ENCODE peak calls at places on chromosome 15, in four cellular contexts. J is foreskin fibroblast; T is activated CD8-positive, alpha-beta memory T cell treated with anti-CD3 and anti-CD28 coated beads for 24 hours; I is RPMI7951. Q is an unnamed sample.

GRCh38 chr15:80830677-80831076 is 51.5 kb downstream of the CEMIP start:
- DNase-seq in T (no peak), I (no peak), J (no peak), Q (no peak)

GRCh38 chr15:38041576-38041975 is 107.1 kb downstream of the TMCO5A start:
- DNase-seq in I (peak; percentile 74), T (no peak), J (peak; percentile 75), Q (no peak)

GRCh38 chr15:22904736-22905135 is 66.3 kb downstream of the NIPA2 start:
- DNase-seq in J (no peak), I (peak; percentile 7), T (no peak), Q (no peak)

GRCh38 chr15:90362936-90363212 is 10.8 kb downstream of the ZNF774 start:
- DNase-seq in I (peak; percentile 86), J (peak; percentile 93), T (no peak), Q (no peak)

GRCh38 chr15:42035362-42035761 is 14.5 kb upstream of the PLA2G4E start:
- DNase-seq in T (no peak), I (no peak), J (peak; percentile 62), Q (no peak)

GRCh38 chr15:67146214-67146613 is 80.8 kb downstream of the SMAD3 start:
- DNase-seq in J (peak; percentile 60), T (no peak), I (peak; percentile 87), Q (no peak)

GRCh38 chr15:88656760-88657221 is 18.0 kb downstream of the ISG20 start:
- DNase-seq in J (no peak), T (peak; percentile 64), I (no peak), Q (no peak)

GRCh38 chr15:92801412-92801773 is 98.7 kb upstream of the CHD2 start:
- DNase-seq in T (no peak), I (peak; percentile 96), J (peak; percentile 75), Q (no peak)

GRCh38 chr15:90241343-90242192 is 7.6 kb downstream of the GDPGP1 start:
- DNase-seq in I (no peak), T (no peak), J (no peak), Q (no peak)

GRCh38 chr15:42547926-42548257 is 701 bp downstream of the LRRC57 start:
- DNase-seq in I (no peak), T (no peak), J (no peak), Q (no peak)

GRCh38 chr15:78207641-78208340 is 26.6 kb downstream of the ACSBG1 start:
- DNase-seq in I (no peak), J (no peak), T (peak; percentile 35), Q (no peak)

GRCh38 chr15:80455051-80455648 is 51.0 kb downstream of the ARNT2 start:
- DNase-seq in I (no peak), T (no peak), J (peak; percentile 26), Q (no peak)

GRCh38 chr15:38941399-38941953 is 376.9 kb upstream of the RASGRP1 start:
- DNase-seq in J (peak; percentile 65), T (no peak), I (peak; percentile 94), Q (no peak)

GRCh38 chr15:88476635-88477038 is 9.1 kb downstream of the MRPS11 start:
- DNase-seq in T (no peak), I (peak; percentile 51), J (peak; percentile 72), Q (peak; percentile 30)

GRCh38 chr15:29050870-29051269 is 165.1 kb downstream of the APBA2 start:
- DNase-seq in I (peak; percentile 31), T (no peak), J (peak; percentile 85), Q (no peak)

GRCh38 chr15:34049096-34049495 is 10.1 kb upstream of the AVEN start:
- DNase-seq in J (peak; percentile 76), I (peak; percentile 92), T (no peak), Q (no peak)

GRCh38 chr15:59377940-59378339 is 5.3 kb upstream of the MYO1E start:
- DNase-seq in J (peak; percentile 25), T (no peak), I (no peak), Q (no peak)

GRCh38 chr15:91308855-91309254 is 208.8 kb downstream of the SV2B start:
- DNase-seq in I (no peak), J (no peak), T (no peak), Q (no peak)

GRCh38 chr15:62896380-62896866 is 146.1 kb upstream of the TPM1 start:
- DNase-seq in J (no peak), I (peak; percentile 69), T (no peak), Q (peak; percentile 13)

GRCh38 chr15:42819781-42820180 is 82.9 kb upstream of the CDAN1 start:
- DNase-seq in I (no peak), J (no peak), T (no peak), Q (no peak)